ENCODE peak calls at places on chromosomes 3 and 15, in ten cellular contexts. One of them, this sample, is unnamed.

GRCh38 chr3:46925585-46925934 is 48.0 kb downstream of the PTH1R start:
- DNase-seq in sciatic nerve: no peak
- DNase-seq in NCI-H2171: no peak
- DNase-seq in choroid plexus epithelial cell: no peak
- DNase-seq in activated CD4-positive, alpha-beta T cell treated with anti-CD3 and anti-CD28 coated beads, Interleukin-2, amount 50 U/mL, for 1 hour: no peak
- DNase-seq in thoracic aorta: no peak
- DNase-seq in GM12878: no peak
- DNase-seq in Calu3: no peak
- DNase-seq in HS-27A: no peak
- DNase-seq in non-pigmented ciliary epithelial cell: no peak
- DNase-seq in this sample: no peak

GRCh38 chr3:72336821-72337479 is 511.3 kb downstream of the SHQ1 start:
- DNase-seq in sciatic nerve: peak; percentile 74
- DNase-seq in NCI-H2171: peak; percentile 81
- DNase-seq in choroid plexus epithelial cell: peak; percentile 90
- DNase-seq in activated CD4-positive, alpha-beta T cell treated with anti-CD3 and anti-CD28 coated beads, Interleukin-2, amount 50 U/mL, for 1 hour: no peak
- DNase-seq in thoracic aorta: no peak
- DNase-seq in GM12878: no peak
- DNase-seq in Calu3: peak; percentile 46
- DNase-seq in HS-27A: no peak
- DNase-seq in non-pigmented ciliary epithelial cell: no peak
- DNase-seq in this sample: peak; percentile 71

GRCh38 chr15:101827257-101827656 is 15.3 kb downstream of the OR4F15 start:
- DNase-seq in sciatic nerve: no peak
- DNase-seq in NCI-H2171: no peak
- DNase-seq in choroid plexus epithelial cell: no peak
- DNase-seq in activated CD4-positive, alpha-beta T cell treated with anti-CD3 and anti-CD28 coated beads, Interleukin-2, amount 50 U/mL, for 1 hour: no peak
- DNase-seq in thoracic aorta: no peak
- DNase-seq in GM12878: no peak
- DNase-seq in Calu3: no peak
- DNase-seq in HS-27A: peak; percentile 20
- DNase-seq in non-pigmented ciliary epithelial cell: no peak
- DNase-seq in this sample: no peak

GRCh38 chr3:116709479-116709878 is at the start of gene TUSC7:
- DNase-seq in sciatic nerve: no peak
- DNase-seq in NCI-H2171: no peak
- DNase-seq in choroid plexus epithelial cell: no peak
- DNase-seq in activated CD4-positive, alpha-beta T cell treated with anti-CD3 and anti-CD28 coated beads, Interleukin-2, amount 50 U/mL, for 1 hour: no peak
- DNase-seq in thoracic aorta: no peak
- DNase-seq in GM12878: no peak
- DNase-seq in Calu3: no peak
- DNase-seq in HS-27A: no peak
- DNase-seq in non-pigmented ciliary epithelial cell: no peak
- DNase-seq in this sample: no peak

GRCh38 chr3:49353022-49353421 is 5.1 kb downstream of the GPX1 start:
- DNase-seq in sciatic nerve: no peak
- DNase-seq in NCI-H2171: no peak
- DNase-seq in choroid plexus epithelial cell: no peak
- DNase-seq in activated CD4-positive, alpha-beta T cell treated with anti-CD3 and anti-CD28 coated beads, Interleukin-2, amount 50 U/mL, for 1 hour: no peak
- DNase-seq in thoracic aorta: no peak
- DNase-seq in GM12878: no peak
- DNase-seq in Calu3: no peak
- DNase-seq in HS-27A: no peak
- DNase-seq in non-pigmented ciliary epithelial cell: no peak
- DNase-seq in this sample: no peak

GRCh38 chr15:100525894-100526512 is 2.7 kb downstream of the CERS3 start:
- DNase-seq in sciatic nerve: no peak
- DNase-seq in NCI-H2171: no peak
- DNase-seq in choroid plexus epithelial cell: no peak
- DNase-seq in activated CD4-positive, alpha-beta T cell treated with anti-CD3 and anti-CD28 coated beads, Interleukin-2, amount 50 U/mL, for 1 hour: no peak
- DNase-seq in thoracic aorta: no peak
- DNase-seq in GM12878: no peak
- DNase-seq in Calu3: no peak
- DNase-seq in HS-27A: no peak
- DNase-seq in non-pigmented ciliary epithelial cell: no peak
- DNase-seq in this sample: peak; percentile 23

GRCh38 chr3:99952306-99952705 is 134.6 kb downstream of the CMSS1 start:
- DNase-seq in sciatic nerve: no peak
- DNase-seq in NCI-H2171: no peak
- DNase-seq in choroid plexus epithelial cell: peak; percentile 42
- DNase-seq in activated CD4-positive, alpha-beta T cell treated with anti-CD3 and anti-CD28 coated beads, Interleukin-2, amount 50 U/mL, for 1 hour: no peak
- DNase-seq in thoracic aorta: no peak
- DNase-seq in GM12878: no peak
- DNase-seq in Calu3: no peak
- DNase-seq in HS-27A: peak; percentile 79
- DNase-seq in non-pigmented ciliary epithelial cell: no peak
- DNase-seq in this sample: no peak

GRCh38 chr15:99502661-99503060 is 63.1 kb upstream of the MEF2A start:
- DNase-seq in sciatic nerve: no peak
- DNase-seq in NCI-H2171: no peak
- DNase-seq in choroid plexus epithelial cell: no peak
- DNase-seq in activated CD4-positive, alpha-beta T cell treated with anti-CD3 and anti-CD28 coated beads, Interleukin-2, amount 50 U/mL, for 1 hour: no peak
- DNase-seq in thoracic aorta: no peak
- DNase-seq in GM12878: no peak
- DNase-seq in Calu3: no peak
- DNase-seq in HS-27A: no peak
- DNase-seq in non-pigmented ciliary epithelial cell: no peak
- DNase-seq in this sample: no peak

GRCh38 chr3:180594631-180595348 is 7.2 kb upstream of the TTC14 start:
- DNase-seq in sciatic nerve: no peak
- DNase-seq in NCI-H2171: peak; percentile 48
- DNase-seq in choroid plexus epithelial cell: peak; percentile 74
- DNase-seq in activated CD4-positive, alpha-beta T cell treated with anti-CD3 and anti-CD28 coated beads, Interleukin-2, amount 50 U/mL, for 1 hour: no peak
- DNase-seq in thoracic aorta: no peak
- DNase-seq in GM12878: peak; percentile 26
- DNase-seq in Calu3: no peak
- DNase-seq in HS-27A: no peak
- DNase-seq in non-pigmented ciliary epithelial cell: no peak
- DNase-seq in this sample: peak; percentile 78

GRCh38 chr15:45678459-45679178 is 43.8 kb downstream of the SQOR start:
- DNase-seq in sciatic nerve: no peak
- DNase-seq in NCI-H2171: no peak
- DNase-seq in choroid plexus epithelial cell: peak; percentile 7
- DNase-seq in activated CD4-positive, alpha-beta T cell treated with anti-CD3 and anti-CD28 coated beads, Interleukin-2, amount 50 U/mL, for 1 hour: no peak
- DNase-seq in thoracic aorta: no peak
- DNase-seq in GM12878: no peak
- DNase-seq in Calu3: no peak
- DNase-seq in HS-27A: no peak
- DNase-seq in non-pigmented ciliary epithelial cell: no peak
- DNase-seq in this sample: no peak

GRCh38 chr3:45365060-45365459 is 23.3 kb upstream of the LARS2 start:
- DNase-seq in sciatic nerve: no peak
- DNase-seq in NCI-H2171: no peak
- DNase-seq in choroid plexus epithelial cell: no peak
- DNase-seq in activated CD4-positive, alpha-beta T cell treated with anti-CD3 and anti-CD28 coated beads, Interleukin-2, amount 50 U/mL, for 1 hour: no peak
- DNase-seq in thoracic aorta: no peak
- DNase-seq in GM12878: no peak
- DNase-seq in Calu3: no peak
- DNase-seq in HS-27A: no peak
- DNase-seq in non-pigmented ciliary epithelial cell: no peak
- DNase-seq in this sample: no peak

GRCh38 chr15:74716647-74717046 is 8.7 kb downstream of the CYP1A1 start:
- DNase-seq in sciatic nerve: no peak
- DNase-seq in NCI-H2171: no peak
- DNase-seq in choroid plexus epithelial cell: peak; percentile 8
- DNase-seq in activated CD4-positive, alpha-beta T cell treated with anti-CD3 and anti-CD28 coated beads, Interleukin-2, amount 50 U/mL, for 1 hour: no peak
- DNase-seq in thoracic aorta: no peak
- DNase-seq in GM12878: no peak
- DNase-seq in Calu3: no peak
- DNase-seq in HS-27A: no peak
- DNase-seq in non-pigmented ciliary epithelial cell: no peak
- DNase-seq in this sample: no peak

GRCh38 chr3:13881536-13882410 is 1.9 kb upstream of the WNT7A start:
- DNase-seq in sciatic nerve: peak; percentile 14
- DNase-seq in NCI-H2171: no peak
- DNase-seq in choroid plexus epithelial cell: no peak
- DNase-seq in activated CD4-positive, alpha-beta T cell treated with anti-CD3 and anti-CD28 coated beads, Interleukin-2, amount 50 U/mL, for 1 hour: no peak
- DNase-seq in thoracic aorta: no peak
- DNase-seq in GM12878: no peak
- DNase-seq in Calu3: no peak
- DNase-seq in HS-27A: no peak
- DNase-seq in non-pigmented ciliary epithelial cell: no peak
- DNase-seq in this sample: no peak

GRCh38 chr15:33476908-33477307 is 166.1 kb downstream of the RYR3 start:
- DNase-seq in sciatic nerve: no peak
- DNase-seq in NCI-H2171: no peak
- DNase-seq in choroid plexus epithelial cell: no peak
- DNase-seq in activated CD4-positive, alpha-beta T cell treated with anti-CD3 and anti-CD28 coated beads, Interleukin-2, amount 50 U/mL, for 1 hour: no peak
- DNase-seq in thoracic aorta: no peak
- DNase-seq in GM12878: no peak
- DNase-seq in Calu3: no peak
- DNase-seq in HS-27A: no peak
- DNase-seq in non-pigmented ciliary epithelial cell: no peak
- DNase-seq in this sample: no peak

GRCh38 chr15:36643551-36643950 is 64.1 kb downstream of the CDIN1 start:
- DNase-seq in sciatic nerve: no peak
- DNase-seq in NCI-H2171: no peak
- DNase-seq in choroid plexus epithelial cell: peak; percentile 65
- DNase-seq in activated CD4-positive, alpha-beta T cell treated with anti-CD3 and anti-CD28 coated beads, Interleukin-2, amount 50 U/mL, for 1 hour: no peak
- DNase-seq in thoracic aorta: no peak
- DNase-seq in GM12878: no peak
- DNase-seq in Calu3: peak; percentile 0
- DNase-seq in HS-27A: no peak
- DNase-seq in non-pigmented ciliary epithelial cell: peak; percentile 32
- DNase-seq in this sample: no peak

GRCh38 chr3:184523825-184524615 is 37.6 kb upstream of the EPHB3 start:
- DNase-seq in sciatic nerve: no peak
- DNase-seq in NCI-H2171: no peak
- DNase-seq in choroid plexus epithelial cell: peak; percentile 65
- DNase-seq in activated CD4-positive, alpha-beta T cell treated with anti-CD3 and anti-CD28 coated beads, Interleukin-2, amount 50 U/mL, for 1 hour: no peak
- DNase-seq in thoracic aorta: no peak
- DNase-seq in GM12878: no peak
- DNase-seq in Calu3: peak; percentile 54
- DNase-seq in HS-27A: peak; percentile 9
- DNase-seq in non-pigmented ciliary epithelial cell: peak; percentile 30
- DNase-seq in this sample: no peak

GRCh38 chr15:55574096-55574495 is 14.0 kb downstream of the PYGO1 start:
- DNase-seq in sciatic nerve: no peak
- DNase-seq in NCI-H2171: no peak
- DNase-seq in choroid plexus epithelial cell: no peak
- DNase-seq in activated CD4-positive, alpha-beta T cell treated with anti-CD3 and anti-CD28 coated beads, Interleukin-2, amount 50 U/mL, for 1 hour: no peak
- DNase-seq in thoracic aorta: no peak
- DNase-seq in GM12878: no peak
- DNase-seq in Calu3: no peak
- DNase-seq in HS-27A: no peak
- DNase-seq in non-pigmented ciliary epithelial cell: no peak
- DNase-seq in this sample: no peak

GRCh38 chr3:86856711-86857110 is 134.2 kb downstream of the VGLL3 start:
- DNase-seq in sciatic nerve: no peak
- DNase-seq in NCI-H2171: no peak
- DNase-seq in choroid plexus epithelial cell: no peak
- DNase-seq in activated CD4-positive, alpha-beta T cell treated with anti-CD3 and anti-CD28 coated beads, Interleukin-2, amount 50 U/mL, for 1 hour: no peak
- DNase-seq in thoracic aorta: no peak
- DNase-seq in GM12878: no peak
- DNase-seq in Calu3: no peak
- DNase-seq in HS-27A: no peak
- DNase-seq in non-pigmented ciliary epithelial cell: no peak
- DNase-seq in this sample: no peak

GRCh38 chr15:98952381-98952803 is 55.2 kb downstream of the PGPEP1L start:
- DNase-seq in sciatic nerve: no peak
- DNase-seq in NCI-H2171: no peak
- DNase-seq in choroid plexus epithelial cell: no peak
- DNase-seq in activated CD4-positive, alpha-beta T cell treated with anti-CD3 and anti-CD28 coated beads, Interleukin-2, amount 50 U/mL, for 1 hour: no peak
- DNase-seq in thoracic aorta: no peak
- DNase-seq in GM12878: peak; percentile 95
- DNase-seq in Calu3: no peak
- DNase-seq in HS-27A: no peak
- DNase-seq in non-pigmented ciliary epithelial cell: no peak
- DNase-seq in this sample: no peak

GRCh38 chr15:36468746-36469145 is 110.7 kb upstream of the CDIN1 start:
- DNase-seq in sciatic nerve: no peak
- DNase-seq in NCI-H2171: peak; percentile 19
- DNase-seq in choroid plexus epithelial cell: peak; percentile 56
- DNase-seq in activated CD4-positive, alpha-beta T cell treated with anti-CD3 and anti-CD28 coated beads, Interleukin-2, amount 50 U/mL, for 1 hour: no peak
- DNase-seq in thoracic aorta: no peak
- DNase-seq in GM12878: no peak
- DNase-seq in Calu3: no peak
- DNase-seq in HS-27A: no peak
- DNase-seq in non-pigmented ciliary epithelial cell: peak; percentile 81
- DNase-seq in this sample: no peak

GRCh38 chr3:59731909-59732308 is 682.1 kb upstream of the CFAP20DC start:
- DNase-seq in sciatic nerve: no peak
- DNase-seq in NCI-H2171: no peak
- DNase-seq in choroid plexus epithelial cell: no peak
- DNase-seq in activated CD4-positive, alpha-beta T cell treated with anti-CD3 and anti-CD28 coated beads, Interleukin-2, amount 50 U/mL, for 1 hour: no peak
- DNase-seq in thoracic aorta: no peak
- DNase-seq in GM12878: peak; percentile 31
- DNase-seq in Calu3: no peak
- DNase-seq in HS-27A: no peak
- DNase-seq in non-pigmented ciliary epithelial cell: no peak
- DNase-seq in this sample: no peak

GRCh38 chr15:80970018-80970657 is 19.5 kb downstream of the MESD start:
- DNase-seq in sciatic nerve: peak; percentile 73
- DNase-seq in NCI-H2171: peak; percentile 32
- DNase-seq in choroid plexus epithelial cell: peak; percentile 74
- DNase-seq in activated CD4-positive, alpha-beta T cell treated with anti-CD3 and anti-CD28 coated beads, Interleukin-2, amount 50 U/mL, for 1 hour: peak; percentile 61
- DNase-seq in thoracic aorta: no peak
- DNase-seq in GM12878: no peak
- DNase-seq in Calu3: peak; percentile 84
- DNase-seq in HS-27A: peak; percentile 53
- DNase-seq in non-pigmented ciliary epithelial cell: no peak
- DNase-seq in this sample: peak; percentile 73

GRCh38 chr15:78170848-78171773 is 21.9 kb downstream of the IDH3A start:
- DNase-seq in sciatic nerve: no peak
- DNase-seq in NCI-H2171: no peak
- DNase-seq in choroid plexus epithelial cell: no peak
- DNase-seq in activated CD4-positive, alpha-beta T cell treated with anti-CD3 and anti-CD28 coated beads, Interleukin-2, amount 50 U/mL, for 1 hour: no peak
- DNase-seq in thoracic aorta: no peak
- DNase-seq in GM12878: peak; percentile 85
- DNase-seq in Calu3: no peak
- DNase-seq in HS-27A: no peak
- DNase-seq in non-pigmented ciliary epithelial cell: no peak
- DNase-seq in this sample: no peak

GRCh38 chr3:76065975-76066374 is 280.6 kb upstream of the ZNF717 start:
- DNase-seq in sciatic nerve: no peak
- DNase-seq in NCI-H2171: no peak
- DNase-seq in choroid plexus epithelial cell: peak; percentile 48
- DNase-seq in activated CD4-positive, alpha-beta T cell treated with anti-CD3 and anti-CD28 coated beads, Interleukin-2, amount 50 U/mL, for 1 hour: no peak
- DNase-seq in thoracic aorta: no peak
- DNase-seq in GM12878: no peak
- DNase-seq in Calu3: no peak
- DNase-seq in HS-27A: no peak
- DNase-seq in non-pigmented ciliary epithelial cell: no peak
- DNase-seq in this sample: peak; percentile 3

GRCh38 chr3:87088984-87089841 is 98.3 kb upstream of the VGLL3 start:
- DNase-seq in sciatic nerve: peak; percentile 79
- DNase-seq in NCI-H2171: no peak
- DNase-seq in choroid plexus epithelial cell: peak; percentile 83
- DNase-seq in activated CD4-positive, alpha-beta T cell treated with anti-CD3 and anti-CD28 coated beads, Interleukin-2, amount 50 U/mL, for 1 hour: no peak
- DNase-seq in thoracic aorta: peak; percentile 26
- DNase-seq in GM12878: no peak
- DNase-seq in Calu3: peak; percentile 70
- DNase-seq in HS-27A: peak; percentile 87
- DNase-seq in non-pigmented ciliary epithelial cell: no peak
- DNase-seq in this sample: peak; percentile 26

GRCh38 chr3:71689305-71689704 is 35.9 kb downstream of the EIF4E3 start:
- DNase-seq in sciatic nerve: no peak
- DNase-seq in NCI-H2171: no peak
- DNase-seq in choroid plexus epithelial cell: no peak
- DNase-seq in activated CD4-positive, alpha-beta T cell treated with anti-CD3 and anti-CD28 coated beads, Interleukin-2, amount 50 U/mL, for 1 hour: no peak
- DNase-seq in thoracic aorta: no peak
- DNase-seq in GM12878: no peak
- DNase-seq in Calu3: peak; percentile 26
- DNase-seq in HS-27A: no peak
- DNase-seq in non-pigmented ciliary epithelial cell: no peak
- DNase-seq in this sample: no peak

GRCh38 chr15:75943713-75944215 is 40.1 kb downstream of the FBXO22 start:
- DNase-seq in sciatic nerve: no peak
- DNase-seq in NCI-H2171: no peak
- DNase-seq in choroid plexus epithelial cell: no peak
- DNase-seq in activated CD4-positive, alpha-beta T cell treated with anti-CD3 and anti-CD28 coated beads, Interleukin-2, amount 50 U/mL, for 1 hour: no peak
- DNase-seq in thoracic aorta: no peak
- DNase-seq in GM12878: no peak
- DNase-seq in Calu3: no peak
- DNase-seq in HS-27A: no peak
- DNase-seq in non-pigmented ciliary epithelial cell: no peak
- DNase-seq in this sample: no peak

GRCh38 chr3:184765730-184766074 is 46.3 kb upstream of the VPS8 start:
- DNase-seq in sciatic nerve: no peak
- DNase-seq in NCI-H2171: no peak
- DNase-seq in choroid plexus epithelial cell: no peak
- DNase-seq in activated CD4-positive, alpha-beta T cell treated with anti-CD3 and anti-CD28 coated beads, Interleukin-2, amount 50 U/mL, for 1 hour: no peak
- DNase-seq in thoracic aorta: no peak
- DNase-seq in GM12878: peak; percentile 21
- DNase-seq in Calu3: no peak
- DNase-seq in HS-27A: no peak
- DNase-seq in non-pigmented ciliary epithelial cell: no peak
- DNase-seq in this sample: no peak